ENCODE peak calls at places on chromosome X, in seven cellular contexts. One of them, this sample, is unnamed.

GRCh38 chrX:106952988-106953387 is 32.8 kb downstream of the CLDN2 start:
- DNase-seq in fibroblast of mammary gland: peak
- DNase-seq in H9: no peak
- DNase-seq in AG04450: no peak
- DNase-seq in CD8-positive, alpha-beta T cell: no peak
- DNase-seq in Panc1: no peak
- DNase-seq in heart right ventricle: no peak
- DNase-seq in this sample: no peak

GRCh38 chrX:46545111-46546005 is at the start of gene ZNF674:
- DNase-seq in H9: peak
- DNase-seq in AG04450: peak
- DNase-seq in CD8-positive, alpha-beta T cell: peak
- DNase-seq in Panc1: peak
- DNase-seq in heart right ventricle: peak
- DNase-seq in fibroblast of mammary gland: peak
- DNase-seq in this sample: peak

GRCh38 chrX:40099046-40099968 is 1.5 kb upstream of the BCOR start:
- DNase-seq in AG04450: no peak
- DNase-seq in fibroblast of mammary gland: no peak
- DNase-seq in H9: peak
- DNase-seq in Panc1: no peak
- DNase-seq in heart right ventricle: peak
- DNase-seq in CD8-positive, alpha-beta T cell: peak
- DNase-seq in this sample: peak

GRCh38 chrX:70133303-70134115 is at the start of gene IGBP1:
- DNase-seq in Panc1: peak
- DNase-seq in CD8-positive, alpha-beta T cell: peak
- DNase-seq in H9: peak
- DNase-seq in AG04450: peak
- DNase-seq in heart right ventricle: peak
- DNase-seq in fibroblast of mammary gland: peak
- DNase-seq in this sample: peak

GRCh38 chrX:105273326-105273725 is 52.8 kb upstream of the TEX13A start:
- DNase-seq in fibroblast of mammary gland: no peak
- DNase-seq in heart right ventricle: no peak
- DNase-seq in Panc1: no peak
- DNase-seq in CD8-positive, alpha-beta T cell: no peak
- DNase-seq in H9: no peak
- DNase-seq in AG04450: no peak
- DNase-seq in this sample: no peak

GRCh38 chrX:136065044-136065671 is 79.9 kb downstream of the SLC9A6 start:
- DNase-seq in AG04450: no peak
- DNase-seq in heart right ventricle: peak
- DNase-seq in Panc1: no peak
- DNase-seq in fibroblast of mammary gland: peak
- DNase-seq in CD8-positive, alpha-beta T cell: no peak
- DNase-seq in H9: no peak
- DNase-seq in this sample: no peak

GRCh38 chrX:20666316-20666715 is 399.6 kb upstream of the RPS6KA3 start:
- DNase-seq in H9: no peak
- DNase-seq in fibroblast of mammary gland: no peak
- DNase-seq in heart right ventricle: no peak
- DNase-seq in CD8-positive, alpha-beta T cell: no peak
- DNase-seq in AG04450: no peak
- DNase-seq in Panc1: no peak
- DNase-seq in this sample: no peak

GRCh38 chrX:123803331-123803983 is 56.4 kb upstream of the XIAP start:
- DNase-seq in heart right ventricle: peak
- DNase-seq in Panc1: peak
- DNase-seq in H9: no peak
- DNase-seq in CD8-positive, alpha-beta T cell: no peak
- DNase-seq in AG04450: no peak
- DNase-seq in fibroblast of mammary gland: peak
- DNase-seq in this sample: no peak

GRCh38 chrX:2719774-2720447 is 28.8 kb downstream of the CD99 start:
- DNase-seq in CD8-positive, alpha-beta T cell: no peak
- DNase-seq in AG04450: no peak
- DNase-seq in fibroblast of mammary gland: no peak
- DNase-seq in H9: no peak
- DNase-seq in Panc1: no peak
- DNase-seq in heart right ventricle: no peak
- DNase-seq in this sample: no peak

GRCh38 chrX:136497556-136498048 is at the start of gene HTATSF1:
- DNase-seq in CD8-positive, alpha-beta T cell: no peak
- DNase-seq in Panc1: no peak
- DNase-seq in AG04450: no peak
- DNase-seq in fibroblast of mammary gland: no peak
- DNase-seq in H9: no peak
- DNase-seq in heart right ventricle: no peak
- DNase-seq in this sample: no peak

GRCh38 chrX:110204986-110205385 is 112.9 kb downstream of the AMMECR1 start:
- DNase-seq in heart right ventricle: no peak
- DNase-seq in fibroblast of mammary gland: peak
- DNase-seq in H9: no peak
- DNase-seq in Panc1: no peak
- DNase-seq in AG04450: no peak
- DNase-seq in CD8-positive, alpha-beta T cell: no peak
- DNase-seq in this sample: no peak

GRCh38 chrX:12297353-12297752 is 159.1 kb downstream of the FRMPD4 start:
- DNase-seq in Panc1: no peak
- DNase-seq in AG04450: no peak
- DNase-seq in H9: no peak
- DNase-seq in heart right ventricle: no peak
- DNase-seq in CD8-positive, alpha-beta T cell: no peak
- DNase-seq in fibroblast of mammary gland: no peak
- DNase-seq in this sample: no peak

GRCh38 chrX:130803537-130803936 is 99.5 kb downstream of the ENOX2 start:
- DNase-seq in AG04450: no peak
- DNase-seq in fibroblast of mammary gland: no peak
- DNase-seq in CD8-positive, alpha-beta T cell: no peak
- DNase-seq in heart right ventricle: no peak
- DNase-seq in H9: no peak
- DNase-seq in Panc1: no peak
- DNase-seq in this sample: no peak

GRCh38 chrX:74325130-74326059 is 21.4 kb downstream of the ZCCHC13 start:
- DNase-seq in CD8-positive, alpha-beta T cell: no peak
- DNase-seq in H9: peak
- DNase-seq in AG04450: no peak
- DNase-seq in Panc1: no peak
- DNase-seq in heart right ventricle: no peak
- DNase-seq in fibroblast of mammary gland: no peak
- DNase-seq in this sample: no peak

GRCh38 chrX:13659057-13659456 is 6.1 kb downstream of the TCEANC start:
- DNase-seq in CD8-positive, alpha-beta T cell: no peak
- DNase-seq in heart right ventricle: no peak
- DNase-seq in AG04450: no peak
- DNase-seq in H9: no peak
- DNase-seq in Panc1: no peak
- DNase-seq in fibroblast of mammary gland: peak
- DNase-seq in this sample: no peak

GRCh38 chrX:74421181-74422028 is at the start of gene SLC16A2:
- DNase-seq in heart right ventricle: peak
- DNase-seq in CD8-positive, alpha-beta T cell: peak
- DNase-seq in H9: peak
- DNase-seq in AG04450: peak
- DNase-seq in fibroblast of mammary gland: peak
- DNase-seq in Panc1: no peak
- DNase-seq in this sample: peak

GRCh38 chrX:68292471-68292870 is 140.8 kb downstream of the OPHN1 start:
- DNase-seq in CD8-positive, alpha-beta T cell: no peak
- DNase-seq in heart right ventricle: no peak
- DNase-seq in H9: no peak
- DNase-seq in AG04450: no peak
- DNase-seq in Panc1: no peak
- DNase-seq in fibroblast of mammary gland: peak
- DNase-seq in this sample: no peak

GRCh38 chrX:70497026-70497425 is 52.4 kb downstream of the DLG3 start:
- DNase-seq in fibroblast of mammary gland: no peak
- DNase-seq in Panc1: no peak
- DNase-seq in AG04450: no peak
- DNase-seq in H9: no peak
- DNase-seq in heart right ventricle: no peak
- DNase-seq in CD8-positive, alpha-beta T cell: no peak
- DNase-seq in this sample: no peak

GRCh38 chrX:136318895-136319597 is 18.3 kb downstream of the ADGRG4 start:
- DNase-seq in CD8-positive, alpha-beta T cell: no peak
- DNase-seq in heart right ventricle: no peak
- DNase-seq in fibroblast of mammary gland: no peak
- DNase-seq in Panc1: no peak
- DNase-seq in AG04450: no peak
- DNase-seq in H9: no peak
- DNase-seq in this sample: no peak

GRCh38 chrX:69489625-69490024 is 14.5 kb upstream of the NALF2 start:
- DNase-seq in fibroblast of mammary gland: no peak
- DNase-seq in AG04450: no peak
- DNase-seq in Panc1: no peak
- DNase-seq in H9: no peak
- DNase-seq in CD8-positive, alpha-beta T cell: no peak
- DNase-seq in heart right ventricle: no peak
- DNase-seq in this sample: no peak

GRCh38 chrX:12978205-12979010 is 3.5 kb downstream of the TMSB4X start:
- DNase-seq in fibroblast of mammary gland: peak
- DNase-seq in H9: peak
- DNase-seq in heart right ventricle: peak
- DNase-seq in Panc1: no peak
- DNase-seq in CD8-positive, alpha-beta T cell: peak
- DNase-seq in AG04450: peak
- DNase-seq in this sample: no peak

GRCh38 chrX:142994988-142995387 is 30.7 kb upstream of the SPANXN4 start:
- DNase-seq in heart right ventricle: no peak
- DNase-seq in CD8-positive, alpha-beta T cell: no peak
- DNase-seq in Panc1: no peak
- DNase-seq in fibroblast of mammary gland: no peak
- DNase-seq in H9: no peak
- DNase-seq in AG04450: no peak
- DNase-seq in this sample: no peak

GRCh38 chrX:5236096-5236495 is 992.6 kb downstream of the NLGN4X start:
- DNase-seq in heart right ventricle: no peak
- DNase-seq in H9: peak
- DNase-seq in fibroblast of mammary gland: no peak
- DNase-seq in CD8-positive, alpha-beta T cell: no peak
- DNase-seq in AG04450: no peak
- DNase-seq in Panc1: no peak
- DNase-seq in this sample: no peak

GRCh38 chrX:134782796-134783195 is 124.5 kb upstream of the PLAC1 start:
- DNase-seq in CD8-positive, alpha-beta T cell: no peak
- DNase-seq in Panc1: no peak
- DNase-seq in fibroblast of mammary gland: peak
- DNase-seq in heart right ventricle: no peak
- DNase-seq in AG04450: no peak
- DNase-seq in H9: no peak
- DNase-seq in this sample: no peak

GRCh38 chrX:136477026-136477425 is 10.7 kb upstream of the BRS3 start:
- DNase-seq in heart right ventricle: no peak
- DNase-seq in CD8-positive, alpha-beta T cell: no peak
- DNase-seq in H9: no peak
- DNase-seq in Panc1: no peak
- DNase-seq in fibroblast of mammary gland: no peak
- DNase-seq in AG04450: no peak
- DNase-seq in this sample: no peak

GRCh38 chrX:108148524-108148923 is 56.9 kb downstream of the ATG4A start:
- DNase-seq in Panc1: no peak
- DNase-seq in H9: no peak
- DNase-seq in fibroblast of mammary gland: no peak
- DNase-seq in heart right ventricle: no peak
- DNase-seq in CD8-positive, alpha-beta T cell: no peak
- DNase-seq in AG04450: no peak
- DNase-seq in this sample: no peak

GRCh38 chrX:40227111-40227510 is 129.4 kb upstream of the BCOR start:
- DNase-seq in heart right ventricle: no peak
- DNase-seq in Panc1: no peak
- DNase-seq in AG04450: no peak
- DNase-seq in CD8-positive, alpha-beta T cell: no peak
- DNase-seq in H9: no peak
- DNase-seq in fibroblast of mammary gland: no peak
- DNase-seq in this sample: no peak

GRCh38 chrX:119790977-119791436 is 423 bp downstream of the RPL39 start:
- DNase-seq in heart right ventricle: peak
- DNase-seq in CD8-positive, alpha-beta T cell: no peak
- DNase-seq in H9: no peak
- DNase-seq in Panc1: no peak
- DNase-seq in AG04450: no peak
- DNase-seq in fibroblast of mammary gland: peak
- DNase-seq in this sample: no peak
- TF ChIP-seq CTCF in heart right ventricle: peak
- TF ChIP-seq CTCF in CD8-positive, alpha-beta T cell: no peak
- TF ChIP-seq CTCF in H9: no peak
- TF ChIP-seq CTCF in Panc1: no peak
- TF ChIP-seq CTCF in AG04450: no peak
- TF ChIP-seq CTCF in fibroblast of mammary gland: peak
- TF ChIP-seq CTCF in this sample: no peak

DNA sequence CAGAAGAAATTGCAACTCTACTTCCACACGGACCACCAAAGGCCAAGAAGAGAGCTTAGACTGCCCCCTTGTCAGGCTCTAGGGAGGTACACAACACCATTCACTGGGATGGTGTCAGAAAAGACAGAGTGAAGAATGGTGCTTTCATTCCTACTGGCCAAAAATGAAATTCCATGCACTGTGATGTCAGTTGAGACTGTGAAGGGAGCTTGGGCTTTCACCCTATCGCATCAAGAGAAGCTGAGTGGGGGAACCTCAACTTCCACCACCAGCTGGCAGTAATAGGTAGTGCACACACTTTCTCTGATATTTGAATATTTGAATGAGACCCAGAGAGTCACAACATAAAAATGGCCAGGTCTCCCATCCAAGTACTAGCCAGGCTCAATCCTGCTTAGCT is 65.9 kb downstream of the ZNF711 start:
- DNase-seq in Panc1: no peak
- DNase-seq in heart right ventricle: no peak
- DNase-seq in H9: peak
- DNase-seq in fibroblast of mammary gland: no peak
- DNase-seq in CD8-positive, alpha-beta T cell: no peak
- DNase-seq in AG04450: no peak
- DNase-seq in this sample: no peak
- TF ChIP-seq CTCF in Panc1: peak
- TF ChIP-seq CTCF in heart right ventricle: no peak
- TF ChIP-seq CTCF in H9: peak
- TF ChIP-seq CTCF in fibroblast of mammary gland: no peak
- TF ChIP-seq CTCF in CD8-positive, alpha-beta T cell: no peak
- TF ChIP-seq CTCF in AG04450: no peak
- TF ChIP-seq CTCF in this sample: no peak

DNA sequence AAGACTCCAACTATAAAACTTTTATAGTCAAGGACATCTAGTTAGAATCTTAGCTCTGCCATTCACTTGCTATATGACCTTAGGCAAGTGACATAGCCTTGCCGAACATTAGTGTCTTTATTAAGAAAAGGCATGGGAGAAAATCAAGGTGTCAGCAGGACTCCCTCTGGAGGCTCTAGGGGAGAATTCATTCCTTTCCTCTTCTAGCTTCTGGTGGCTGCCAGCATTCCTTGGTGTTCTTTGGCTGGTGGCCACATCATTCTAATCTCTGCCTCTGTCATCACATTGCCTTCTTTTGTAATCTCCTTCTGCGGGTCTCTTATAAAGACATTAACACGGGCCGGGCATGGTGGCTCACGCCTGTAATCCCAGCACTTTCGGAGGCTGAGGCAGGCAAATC is 99.8 kb downstream of the PPP1R2C start:
- DNase-seq in heart right ventricle: no peak
- DNase-seq in H9: no peak
- DNase-seq in Panc1: no peak
- DNase-seq in fibroblast of mammary gland: peak
- DNase-seq in AG04450: no peak
- DNase-seq in CD8-positive, alpha-beta T cell: no peak
- DNase-seq in this sample: no peak
- TF ChIP-seq CTCF in heart right ventricle: peak
- TF ChIP-seq CTCF in H9: peak
- TF ChIP-seq CTCF in Panc1: no peak
- TF ChIP-seq CTCF in fibroblast of mammary gland: peak
- TF ChIP-seq CTCF in AG04450: no peak
- TF ChIP-seq CTCF in CD8-positive, alpha-beta T cell: no peak
- TF ChIP-seq CTCF in this sample: no peak

GRCh38 chrX:34275710-34276109 is 143.6 kb upstream of the FAM47A start:
- DNase-seq in heart right ventricle: no peak
- DNase-seq in CD8-positive, alpha-beta T cell: no peak
- DNase-seq in fibroblast of mammary gland: no peak
- DNase-seq in H9: no peak
- DNase-seq in AG04450: no peak
- DNase-seq in Panc1: no peak
- DNase-seq in this sample: no peak
- TF ChIP-seq CTCF in heart right ventricle: no peak
- TF ChIP-seq CTCF in CD8-positive, alpha-beta T cell: no peak
- TF ChIP-seq CTCF in fibroblast of mammary gland: no peak
- TF ChIP-seq CTCF in H9: peak
- TF ChIP-seq CTCF in AG04450: no peak
- TF ChIP-seq CTCF in Panc1: no peak
- TF ChIP-seq CTCF in this sample: no peak